ENCODE peak calls at places on chromosome 13, in seven cellular contexts. D is SK-N-SH, F is HepG2, J is K562, M is H1, C is GM12892, T is GM12878. B is an unnamed sample.

GRCh38 chr13:32549788-32550187 is 11.2 kb upstream of the N4BP2L2 start:
- DNase-seq in D (no peak), F (peak; percentile 48), J (no peak), M (no peak), C (no peak), T (no peak), B (no peak)

GRCh38 chr13:113219311-113219940 is 10.0 kb downstream of the CUL4A start:
- DNase-seq in D (no peak), F (no peak), J (peak; percentile 42), M (no peak), C (no peak), T (no peak), B (no peak)

GRCh38 chr13:36282818-36283432 is 14.7 kb downstream of the CCDC169 start:
- DNase-seq in D (peak; percentile 44), F (peak; percentile 17), J (peak; percentile 9), M (no peak), C (no peak), T (no peak), B (no peak)

GRCh38 chr13:94660695-94661324 is 51.5 kb downstream of the SOX21 start:
- DNase-seq in D (peak; percentile 13), F (no peak), J (peak; percentile 34), M (no peak), C (no peak), T (no peak), B (no peak)

GRCh38 chr13:109759609-109760008 is 26.8 kb downstream of the IRS2 start:
- DNase-seq in D (no peak), F (no peak), J (no peak), M (no peak), C (no peak), T (no peak), B (no peak)

GRCh38 chr13:94198666-94199065 is 280.8 kb downstream of the DCT start:
- DNase-seq in D (no peak), F (no peak), J (no peak), M (no peak), C (no peak), T (no peak), B (no peak)

GRCh38 chr13:20331419-20331818 is 99.3 kb upstream of the GJB6 start:
- DNase-seq in D (no peak), F (no peak), J (no peak), M (no peak), C (no peak), T (no peak), B (no peak)

GRCh38 chr13:47114030-47114429 is 217.2 kb upstream of the HTR2A start:
- DNase-seq in D (no peak), F (no peak), J (no peak), M (no peak), C (no peak), T (no peak), B (no peak)

GRCh38 chr13:28636677-28637317 is 22.1 kb upstream of the POMP start:
- DNase-seq in D (peak; percentile 64), F (peak; percentile 58), J (peak; percentile 35), M (peak; percentile 54), C (no peak), T (peak; percentile 68), B (no peak)

GRCh38 chr13:34931572-34931971 is 10.5 kb upstream of the NBEA start:
- DNase-seq in D (no peak), F (peak; percentile 18), J (no peak), M (no peak), C (no peak), T (no peak), B (no peak)

GRCh38 chr13:112161441-112162301 is 94.7 kb downstream of the SOX1 start:
- DNase-seq in D (no peak), F (peak; percentile 10), J (no peak), M (peak; percentile 63), C (no peak), T (no peak), B (no peak)
- TF ChIP-seq TAF1 in D (no peak), F (no peak), J (no peak), M (peak; percentile 56), C (no peak), T (no peak), B (no peak)

GRCh38 chr13:98324105-98324504 is 147.0 kb upstream of the RNF113B start:
- DNase-seq in D (no peak), F (no peak), J (no peak), M (no peak), C (no peak), T (no peak), B (no peak)
- TF ChIP-seq POLR2AphosphoS5 in D (no peak), F (no peak), J (no peak), M (no peak), C (no peak), T (no peak), B (no peak)

GRCh38 chr13:48158915-48159314 is 64.0 kb upstream of the MED4 start:
- DNase-seq in D (no peak), F (no peak), J (no peak), M (no peak), C (no peak), T (no peak), B (no peak)

GRCh38 chr13:48154671-48155070 is 59.8 kb upstream of the MED4 start:
- DNase-seq in D (no peak), F (peak; percentile 19), J (no peak), M (no peak), C (no peak), T (no peak), B (no peak)

GRCh38 chr13:48158290-48158689 is 63.4 kb upstream of the MED4 start:
- DNase-seq in D (no peak), F (no peak), J (no peak), M (no peak), C (no peak), T (peak; percentile 30), B (no peak)

GRCh38 chr13:48155850-48156249 is 60.9 kb upstream of the MED4 start:
- DNase-seq in D (no peak), F (no peak), J (no peak), M (no peak), C (no peak), T (peak; percentile 24), B (no peak)

GRCh38 chr13:48156466-48156865 is 61.6 kb upstream of the MED4 start:
- DNase-seq in D (no peak), F (no peak), J (no peak), M (no peak), C (no peak), T (no peak), B (no peak)
- TF ChIP-seq TAF1 in D (no peak), F (no peak), J (no peak), M (no peak), C (no peak), T (no peak), B (no peak)

GRCh38 chr13:52159159-52159982 is at the start of gene NEK3:
- DNase-seq in D (peak; percentile 93), F (peak; percentile 59), J (peak; percentile 65), M (peak; percentile 23), C (peak; percentile 41), T (no peak), B (peak; percentile 53)
- TF ChIP-seq POLR2AphosphoS5 in D (no peak), F (peak; percentile 7), J (peak; percentile 30), M (peak; percentile 10), C (no peak), T (no peak), B (no peak)

GRCh38 chr13:27170221-27170520 is 1.4 kb downstream of the USP12 start:
- DNase-seq in D (no peak), F (no peak), J (peak; percentile 14), M (no peak), C (no peak), T (no peak), B (peak; percentile 12)

GRCh38 chr13:27171244-27171829 is at the start of gene USP12:
- DNase-seq in D (peak; percentile 86), F (no peak), J (peak; percentile 60), M (no peak), C (peak; percentile 11), T (no peak), B (peak; percentile 6)

GRCh38 chr13:27171830-27172494 is 351 bp upstream of the USP12 start:
- DNase-seq in D (peak; percentile 96), F (peak; percentile 62), J (peak; percentile 78), M (no peak), C (peak; percentile 77), T (no peak), B (peak; percentile 78)

GRCh38 chr13:27170521-27171243 is 929 bp downstream of the USP12 start:
- DNase-seq in D (no peak), F (peak; percentile 33), J (peak; percentile 45), M (no peak), C (no peak), T (no peak), B (peak; percentile 13)

DNA sequence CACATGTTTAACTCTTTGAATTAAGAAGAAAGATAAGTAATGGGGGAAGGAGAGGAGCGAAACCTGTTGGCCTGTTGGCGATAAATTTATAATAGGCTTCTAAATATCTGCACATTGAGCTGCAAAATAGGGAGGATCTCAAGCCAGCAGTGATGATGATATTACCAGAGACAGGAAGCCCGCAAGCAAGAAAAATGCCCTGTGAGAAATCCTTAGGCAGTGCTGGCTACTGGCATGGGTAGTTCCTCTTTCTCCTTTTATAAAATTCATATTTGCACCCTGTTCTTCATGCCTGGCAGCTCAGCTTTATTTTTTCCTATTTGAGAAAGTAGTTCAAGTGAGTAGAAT is 858 bp upstream of the USP12 start:
- DNase-seq in D (peak; percentile 23), F (no peak), J (no peak), M (no peak), C (no peak), T (no peak), B (no peak)
- TF ChIP-seq TAF1 in D (no peak), F (no peak), J (no peak), M (no peak), C (no peak), T (no peak), B (no peak)

GRCh38 chr13:41615520-41615838 is 158.1 kb downstream of the RGCC start:
- DNase-seq in D (no peak), F (no peak), J (no peak), M (no peak), C (no peak), T (no peak), B (no peak)

GRCh38 chr13:41613471-41613870 is 156.1 kb downstream of the RGCC start:
- DNase-seq in D (no peak), F (no peak), J (no peak), M (no peak), C (no peak), T (no peak), B (no peak)

GRCh38 chr13:41611385-41611784 is 154.0 kb downstream of the RGCC start:
- DNase-seq in D (no peak), F (no peak), J (no peak), M (no peak), C (no peak), T (no peak), B (no peak)

GRCh38 chr13:41613984-41614581 is 156.7 kb downstream of the RGCC start:
- DNase-seq in D (no peak), F (peak; percentile 94), J (no peak), M (no peak), C (no peak), T (no peak), B (no peak)

GRCh38 chr13:41614671-41615519 is 157.5 kb downstream of the RGCC start:
- DNase-seq in D (no peak), F (no peak), J (no peak), M (no peak), C (no peak), T (no peak), B (no peak)
- TF ChIP-seq POLR2AphosphoS5 in D (no peak), F (no peak), J (no peak), M (no peak), C (no peak), T (no peak), B (no peak)